ENCODE peak calls at places on chromosome 6, in six cellular contexts. W, T, U, N, Y and L are unnamed samples.

GRCh38 chr6:21801786-21802610 is 208.4 kb downstream of the SOX4 start:
- DNase-seq in W (no peak), T (no peak), U (no peak), N (no peak), Y (no peak), L (no peak)

GRCh38 chr6:138512615-138513014 is 13.3 kb upstream of the NHSL1 start:
- DNase-seq in W (no peak), T (no peak), U (no peak), N (no peak), Y (peak; percentile 41), L (no peak)

GRCh38 chr6:125258651-125259353 is 43.0 kb downstream of the HDDC2 start:
- DNase-seq in W (no peak), T (no peak), U (no peak), N (no peak), Y (no peak), L (no peak)

GRCh38 chr6:4581468-4582420 is 194.5 kb upstream of the CDYL start:
- DNase-seq in W (peak; percentile 74), T (peak; percentile 36), U (no peak), N (no peak), Y (no peak), L (peak; percentile 93)

GRCh38 chr6:14074723-14075503 is 42.7 kb upstream of the CD83 start:
- DNase-seq in W (no peak), T (no peak), U (peak; percentile 42), N (no peak), Y (no peak), L (no peak)

GRCh38 chr6:6837541-6838080 is 249.1 kb downstream of the LY86 start:
- DNase-seq in W (no peak), T (no peak), U (no peak), N (no peak), Y (no peak), L (no peak)

GRCh38 chr6:53731906-53732636 is 62.7 kb upstream of the LRRC1 start:
- DNase-seq in W (no peak), T (no peak), U (no peak), N (no peak), Y (no peak), L (no peak)

GRCh38 chr6:95203153-95203754 is 374.1 kb upstream of the MANEA start:
- DNase-seq in W (no peak), T (no peak), U (no peak), N (no peak), Y (peak; percentile 48), L (no peak)

GRCh38 chr6:158068893-158069799 is 87.5 kb downstream of the SYNJ2 start:
- DNase-seq in W (no peak), T (peak; percentile 81), U (no peak), N (peak; percentile 28), Y (peak; percentile 67), L (no peak)

GRCh38 chr6:43779864-43780260 is 9.9 kb downstream of the VEGFA start:
- DNase-seq in W (no peak), T (no peak), U (no peak), N (no peak), Y (no peak), L (no peak)

GRCh38 chr6:108737594-108738546 is 110.4 kb upstream of the ARMC2 start:
- DNase-seq in W (peak; percentile 92), T (peak; percentile 39), U (no peak), N (peak; percentile 52), Y (no peak), L (peak; percentile 85)

GRCh38 chr6:138569970-138570715 is 70.8 kb upstream of the NHSL1 start:
- DNase-seq in W (no peak), T (no peak), U (no peak), N (no peak), Y (no peak), L (no peak)

GRCh38 chr6:15682965-15683822 is 20.4 kb upstream of the DTNBP1 start:
- DNase-seq in W (no peak), T (no peak), U (no peak), N (no peak), Y (no peak), L (no peak)

GRCh38 chr6:6315660-6316059 is 4.8 kb downstream of the F13A1 start:
- DNase-seq in W (no peak), T (no peak), U (peak; percentile 47), N (peak; percentile 19), Y (peak; percentile 44), L (no peak)

GRCh38 chr6:68701159-68701558 is 66.1 kb downstream of the ADGRB3 start:
- DNase-seq in W (no peak), T (no peak), U (no peak), N (no peak), Y (no peak), L (no peak)